ENCODE peak calls at places on chromosomes 13 and 19, in six cellular contexts. One of them, this sample, is unnamed. For H3K4me1, the result is how much of the 10 kb centered on the place peaks cover.

GRCh38 chr13:45503658-45504057 is 38.9 kb downstream of the COG3 start:
- DNase-seq in HCT116: no peak
- DNase-seq in fibroblast of lung: no peak
- DNase-seq in GM23338: no peak
- DNase-seq in mesenchymal stem cell: no peak
- DNase-seq in H1: no peak
- DNase-seq in this sample: no peak

GRCh38 chr19:9597027-9597426 is 12.7 kb upstream of the ZNF121 start:
- DNase-seq in HCT116: peak
- DNase-seq in fibroblast of lung: peak
- DNase-seq in GM23338: no peak
- DNase-seq in mesenchymal stem cell: peak
- DNase-seq in H1: no peak
- DNase-seq in this sample: no peak

GRCh38 chr19:10420444-10421239 is at the start of gene PDE4A:
- DNase-seq in HCT116: no peak
- DNase-seq in fibroblast of lung: no peak
- DNase-seq in GM23338: peak
- DNase-seq in mesenchymal stem cell: peak
- DNase-seq in H1: peak
- DNase-seq in this sample: peak

GRCh38 chr19:10226376-10227214 is 4.5 kb downstream of the S1PR2 start:
- DNase-seq in HCT116: no peak
- DNase-seq in fibroblast of lung: peak
- DNase-seq in GM23338: no peak
- DNase-seq in mesenchymal stem cell: peak
- DNase-seq in H1: no peak
- DNase-seq in this sample: no peak

GRCh38 chr13:113664751-113665581 is 2.1 kb upstream of the GRK1 start:
- DNase-seq in HCT116: no peak
- DNase-seq in fibroblast of lung: no peak
- DNase-seq in GM23338: no peak
- DNase-seq in mesenchymal stem cell: no peak
- DNase-seq in H1: no peak
- DNase-seq in this sample: no peak

GRCh38 chr13:74305876-74306275 is 171.7 kb upstream of the KLF12 start:
- DNase-seq in HCT116: no peak
- DNase-seq in fibroblast of lung: no peak
- DNase-seq in GM23338: peak
- DNase-seq in mesenchymal stem cell: no peak
- DNase-seq in H1: no peak
- DNase-seq in this sample: no peak

GRCh38 chr13:43865892-43866291 is 13.6 kb downstream of the CCDC122 start:
- DNase-seq in HCT116: peak
- DNase-seq in fibroblast of lung: peak
- DNase-seq in GM23338: no peak
- DNase-seq in mesenchymal stem cell: peak
- DNase-seq in H1: no peak
- DNase-seq in this sample: no peak

GRCh38 chr13:91459485-91459884 is 61.1 kb downstream of the GPC5 start:
- DNase-seq in HCT116: no peak
- DNase-seq in fibroblast of lung: no peak
- DNase-seq in GM23338: no peak
- DNase-seq in mesenchymal stem cell: no peak
- DNase-seq in H1: no peak
- DNase-seq in this sample: no peak

GRCh38 chr13:51044023-51044665 is 66.9 kb downstream of the C13orf42 start:
- DNase-seq in HCT116: no peak
- DNase-seq in fibroblast of lung: no peak
- DNase-seq in GM23338: peak
- DNase-seq in mesenchymal stem cell: no peak
- DNase-seq in H1: peak
- DNase-seq in this sample: no peak

GRCh38 chr19:43777163-43777700 is 3.5 kb downstream of the KCNN4 start:
- DNase-seq in HCT116: no peak
- DNase-seq in fibroblast of lung: no peak
- DNase-seq in GM23338: no peak
- DNase-seq in mesenchymal stem cell: peak
- DNase-seq in H1: no peak
- DNase-seq in this sample: no peak

GRCh38 chr19:10718205-10719196 is 622 bp downstream of the DNM2 start:
- DNase-seq in HCT116: no peak
- DNase-seq in fibroblast of lung: peak
- DNase-seq in GM23338: peak
- DNase-seq in mesenchymal stem cell: peak
- DNase-seq in H1: peak
- DNase-seq in this sample: peak

GRCh38 chr19:1474011-1474764 is 4.8 kb downstream of the C19orf25 start:
- DNase-seq in HCT116: no peak
- DNase-seq in fibroblast of lung: no peak
- DNase-seq in GM23338: no peak
- DNase-seq in mesenchymal stem cell: no peak
- DNase-seq in H1: no peak
- DNase-seq in this sample: no peak

GRCh38 chr19:16374436-16374835 is 49.8 kb downstream of the KLF2 start:
- DNase-seq in HCT116: no peak
- DNase-seq in fibroblast of lung: no peak
- DNase-seq in GM23338: no peak
- DNase-seq in mesenchymal stem cell: no peak
- DNase-seq in H1: no peak
- DNase-seq in this sample: no peak

GRCh38 chr13:52806029-52806428 is 42.4 kb downstream of the PCDH8 start:
- DNase-seq in HCT116: no peak
- DNase-seq in fibroblast of lung: no peak
- DNase-seq in GM23338: no peak
- DNase-seq in mesenchymal stem cell: no peak
- DNase-seq in H1: no peak
- DNase-seq in this sample: no peak

GRCh38 chr13:48646791-48647190 is 6.9 kb upstream of the CYSLTR2 start:
- DNase-seq in HCT116: no peak
- DNase-seq in fibroblast of lung: no peak
- DNase-seq in GM23338: no peak
- DNase-seq in mesenchymal stem cell: no peak
- DNase-seq in H1: no peak
- DNase-seq in this sample: peak

GRCh38 chr19:10395436-10395835 is 7.9 kb downstream of the CDC37 start:
- DNase-seq in HCT116: no peak
- DNase-seq in fibroblast of lung: no peak
- DNase-seq in GM23338: no peak
- DNase-seq in mesenchymal stem cell: no peak
- DNase-seq in H1: no peak
- DNase-seq in this sample: no peak

GRCh38 chr19:50513746-50514345 is at the start of gene ASPDH:
- DNase-seq in HCT116: no peak
- DNase-seq in fibroblast of lung: no peak
- DNase-seq in GM23338: no peak
- DNase-seq in mesenchymal stem cell: no peak
- DNase-seq in H1: no peak
- DNase-seq in this sample: peak

GRCh38 chr19:35751839-35752745 is 3.7 kb downstream of the LIN37 start:
- DNase-seq in HCT116: no peak
- DNase-seq in fibroblast of lung: no peak
- DNase-seq in GM23338: no peak
- DNase-seq in mesenchymal stem cell: no peak
- DNase-seq in H1: no peak
- DNase-seq in this sample: no peak

GRCh38 chr13:49343731-49344130 is 96.0 kb downstream of the CDADC1 start:
- DNase-seq in HCT116: no peak
- DNase-seq in fibroblast of lung: no peak
- DNase-seq in GM23338: no peak
- DNase-seq in mesenchymal stem cell: no peak
- DNase-seq in H1: no peak
- DNase-seq in this sample: no peak

GRCh38 chr13:64371045-64371444 is 2859.1 kb downstream of the PCDH9 start:
- DNase-seq in HCT116: peak
- DNase-seq in fibroblast of lung: no peak
- DNase-seq in GM23338: no peak
- DNase-seq in mesenchymal stem cell: no peak
- DNase-seq in H1: no peak
- DNase-seq in this sample: no peak

GRCh38 chr19:11418518-11419506 is at the start of gene RGL3:
- DNase-seq in HCT116: no peak
- DNase-seq in fibroblast of lung: no peak
- DNase-seq in GM23338: peak
- DNase-seq in mesenchymal stem cell: no peak
- DNase-seq in H1: peak
- DNase-seq in this sample: no peak

GRCh38 chr19:17762505-17763229 is 11.4 kb downstream of the FCHO1 start:
- DNase-seq in HCT116: no peak
- DNase-seq in fibroblast of lung: peak
- DNase-seq in GM23338: peak
- DNase-seq in mesenchymal stem cell: peak
- DNase-seq in H1: peak
- DNase-seq in this sample: peak

GRCh38 chr19:45382426-45382825 is 12.1 kb upstream of the ERCC2 start:
- DNase-seq in HCT116: no peak
- DNase-seq in fibroblast of lung: no peak
- DNase-seq in GM23338: no peak
- DNase-seq in mesenchymal stem cell: no peak
- DNase-seq in H1: no peak
- DNase-seq in this sample: no peak

GRCh38 chr13:44730099-44730498 is 154.0 kb upstream of the TSC22D1 start:
- DNase-seq in HCT116: no peak
- DNase-seq in fibroblast of lung: no peak
- DNase-seq in GM23338: no peak
- DNase-seq in mesenchymal stem cell: no peak
- DNase-seq in H1: no peak
- DNase-seq in this sample: no peak

GRCh38 chr19:28482221-28482620 is 730.7 kb downstream of the UQCRFS1 start:
- DNase-seq in HCT116: no peak
- DNase-seq in fibroblast of lung: no peak
- DNase-seq in GM23338: peak
- DNase-seq in mesenchymal stem cell: no peak
- DNase-seq in H1: peak
- DNase-seq in this sample: no peak

GRCh38 chr13:94427313-94427712 is 52.2 kb downstream of the DCT start:
- DNase-seq in HCT116: no peak
- DNase-seq in fibroblast of lung: no peak
- DNase-seq in GM23338: no peak
- DNase-seq in mesenchymal stem cell: no peak
- DNase-seq in H1: no peak
- DNase-seq in this sample: no peak

GRCh38 chr19:54463531-54464043 is at the start of gene LENG9:
- DNase-seq in HCT116: peak
- DNase-seq in fibroblast of lung: peak
- DNase-seq in GM23338: peak
- DNase-seq in mesenchymal stem cell: peak
- DNase-seq in H1: peak
- DNase-seq in this sample: no peak

GRCh38 chr19:10289167-10289835 is 451 bp upstream of the ICAM5 start:
- DNase-seq in HCT116: peak
- DNase-seq in fibroblast of lung: peak
- DNase-seq in GM23338: peak
- DNase-seq in mesenchymal stem cell: peak
- DNase-seq in H1: peak
- DNase-seq in this sample: peak

DNA sequence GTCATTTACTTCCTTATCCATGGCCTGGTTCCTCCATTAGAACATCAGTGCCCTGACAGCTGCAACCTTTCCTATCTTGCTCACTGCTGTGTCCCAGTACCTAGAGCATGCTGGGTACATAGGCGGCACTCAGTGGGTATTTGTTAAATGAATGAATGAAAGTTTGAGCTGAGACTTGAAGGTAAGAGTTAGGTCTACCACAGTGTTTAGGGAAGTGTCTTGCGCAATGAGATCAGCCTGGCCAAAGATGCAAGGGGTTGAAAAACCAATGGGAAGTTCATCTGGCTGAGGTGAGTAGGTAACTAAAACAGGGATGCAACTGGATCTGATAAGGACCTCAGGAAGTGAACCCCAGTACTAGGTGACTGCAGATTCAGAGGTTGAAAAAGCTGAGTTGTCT is 24.7 kb downstream of the ZNF175 start:
- DNase-seq in HCT116: no peak
- DNase-seq in fibroblast of lung: no peak
- DNase-seq in GM23338: no peak
- DNase-seq in mesenchymal stem cell: no peak
- DNase-seq in H1: no peak
- DNase-seq in this sample: no peak
- H3K4me1 ChIP-seq in HCT116: under half
- H3K4me1 ChIP-seq in fibroblast of lung: under half
- H3K4me1 ChIP-seq in GM23338: under half
- H3K4me1 ChIP-seq in mesenchymal stem cell: under half
- H3K4me1 ChIP-seq in H1: under half
- H3K4me1 ChIP-seq in this sample: under half

DNA sequence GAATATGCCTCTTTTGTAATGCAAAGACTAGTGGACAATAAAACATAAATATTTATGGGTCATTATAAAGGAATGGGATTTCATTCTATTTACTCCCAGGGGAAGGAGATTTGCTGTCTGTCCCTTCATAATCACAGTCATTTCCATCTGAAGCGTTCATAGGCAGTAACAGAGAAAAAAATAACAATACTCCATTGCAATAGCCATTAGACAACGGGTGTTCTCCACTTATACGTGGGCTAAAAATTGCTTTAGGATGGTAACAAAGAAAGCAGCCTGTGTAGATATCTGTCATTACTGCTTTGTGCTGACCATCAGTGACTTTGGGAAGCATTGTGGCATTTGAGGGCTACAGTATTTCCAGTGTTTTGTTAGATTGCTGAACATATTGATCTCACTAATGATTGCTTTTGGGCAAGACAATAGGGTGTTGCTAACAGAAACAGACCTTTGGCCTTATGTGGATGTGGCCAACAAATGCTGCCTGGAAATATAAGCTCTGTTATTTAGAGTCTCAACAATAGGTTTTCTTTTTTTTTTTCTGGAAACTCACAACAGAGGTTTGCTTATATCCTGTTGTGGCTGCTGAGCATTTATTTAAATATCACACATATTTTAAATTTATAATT is 355.2 kb downstream of the MTUS2 start:
- DNase-seq in HCT116: no peak
- DNase-seq in fibroblast of lung: no peak
- DNase-seq in GM23338: no peak
- DNase-seq in mesenchymal stem cell: no peak
- DNase-seq in H1: no peak
- DNase-seq in this sample: no peak
- H2AFZ ChIP-seq in HCT116: no peak
- H2AFZ ChIP-seq in fibroblast of lung: no peak
- H2AFZ ChIP-seq in GM23338: no peak
- H2AFZ ChIP-seq in mesenchymal stem cell: no peak
- H2AFZ ChIP-seq in H1: no peak
- H2AFZ ChIP-seq in this sample: no peak

GRCh38 chr13:79404361-79404760 is 1.7 kb downstream of the RBM26 start:
- DNase-seq in HCT116: no peak
- DNase-seq in fibroblast of lung: peak
- DNase-seq in GM23338: no peak
- DNase-seq in mesenchymal stem cell: no peak
- DNase-seq in H1: no peak
- DNase-seq in this sample: no peak
- H3K4me1 ChIP-seq in HCT116: under half
- H3K4me1 ChIP-seq in fibroblast of lung: under half
- H3K4me1 ChIP-seq in GM23338: under half
- H3K4me1 ChIP-seq in mesenchymal stem cell: under half
- H3K4me1 ChIP-seq in H1: under half
- H3K4me1 ChIP-seq in this sample: half or more

DNA sequence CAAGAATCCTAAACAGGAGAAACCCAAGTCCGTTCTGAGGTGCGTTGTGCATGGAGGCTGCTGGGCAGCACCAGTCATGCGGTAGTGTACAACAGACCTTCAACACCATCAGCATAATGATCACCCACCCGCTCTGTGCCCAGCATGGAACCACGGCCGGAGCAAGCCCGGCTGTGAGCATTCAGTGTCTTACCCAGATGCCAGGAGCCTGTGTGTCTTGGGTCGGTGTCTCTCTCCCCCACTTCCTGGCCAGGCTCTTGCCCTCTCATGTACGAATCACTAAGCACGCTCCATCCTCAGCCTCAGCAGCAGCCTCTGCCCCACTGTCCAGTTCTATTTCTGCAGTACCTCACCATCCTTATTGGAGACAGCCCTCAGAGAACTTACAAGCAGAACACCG is 231.6 kb upstream of the IRS2 start:
- DNase-seq in HCT116: no peak
- DNase-seq in fibroblast of lung: no peak
- DNase-seq in GM23338: no peak
- DNase-seq in mesenchymal stem cell: no peak
- DNase-seq in H1: no peak
- DNase-seq in this sample: no peak
- H2AFZ ChIP-seq in HCT116: peak
- H2AFZ ChIP-seq in fibroblast of lung: no peak
- H2AFZ ChIP-seq in GM23338: peak
- H2AFZ ChIP-seq in mesenchymal stem cell: no peak
- H2AFZ ChIP-seq in H1: no peak
- H2AFZ ChIP-seq in this sample: no peak

This sample was measured in Karpas-422.